ENCODE peak calls at places on chromosomes 4 and X, in eight cellular contexts. One of them, this sample, is unnamed.

GRCh38 chrX:16665089-16665488 is 15.1 kb downstream of the S100G start:
- DNase-seq in NCI-H1092 treated with DMSO at 0.1 percent for 48 hours: no peak
- DNase-seq in mesothelial cell of epicardium: no peak
- DNase-seq in kidney epithelial cell: no peak
- DNase-seq in aorta: no peak
- DNase-seq in stimulated activated CD4-positive, alpha-beta T cell treated with anti-CD3 and anti-CD28 coated beads, Interleukin-2, amount 100 ng/mL, for 24 hours: no peak
- DNase-seq in cardiac septum: no peak
- DNase-seq in DMS153: no peak
- DNase-seq in this sample: no peak

GRCh38 chrX:10008483-10009056 is 41.4 kb downstream of the CLDN34 start:
- DNase-seq in stimulated activated CD4-positive, alpha-beta T cell treated with anti-CD3 and anti-CD28 coated beads, Interleukin-2, amount 100 ng/mL, for 24 hours: no peak
- DNase-seq in kidney epithelial cell: no peak
- DNase-seq in aorta: no peak
- DNase-seq in NCI-H1092 treated with DMSO at 0.1 percent for 48 hours: no peak
- DNase-seq in DMS153: no peak
- DNase-seq in mesothelial cell of epicardium: no peak
- DNase-seq in cardiac septum: no peak
- DNase-seq in this sample: no peak

GRCh38 chr4:186266699-186267467 is 894 bp downstream of the F11 start:
- DNase-seq in DMS153: no peak
- DNase-seq in stimulated activated CD4-positive, alpha-beta T cell treated with anti-CD3 and anti-CD28 coated beads, Interleukin-2, amount 100 ng/mL, for 24 hours: no peak
- DNase-seq in aorta: no peak
- DNase-seq in cardiac septum: no peak
- DNase-seq in mesothelial cell of epicardium: peak
- DNase-seq in NCI-H1092 treated with DMSO at 0.1 percent for 48 hours: no peak
- DNase-seq in kidney epithelial cell: no peak
- DNase-seq in this sample: no peak

GRCh38 chrX:9326369-9326768 is 138.5 kb upstream of the TBL1X start:
- DNase-seq in DMS153: no peak
- DNase-seq in mesothelial cell of epicardium: no peak
- DNase-seq in cardiac septum: no peak
- DNase-seq in stimulated activated CD4-positive, alpha-beta T cell treated with anti-CD3 and anti-CD28 coated beads, Interleukin-2, amount 100 ng/mL, for 24 hours: no peak
- DNase-seq in kidney epithelial cell: no peak
- DNase-seq in aorta: no peak
- DNase-seq in NCI-H1092 treated with DMSO at 0.1 percent for 48 hours: no peak
- DNase-seq in this sample: no peak

GRCh38 chr4:67886281-67886680 is 2.5 kb upstream of the TMPRSS11D start:
- DNase-seq in mesothelial cell of epicardium: no peak
- DNase-seq in aorta: no peak
- DNase-seq in NCI-H1092 treated with DMSO at 0.1 percent for 48 hours: no peak
- DNase-seq in DMS153: no peak
- DNase-seq in stimulated activated CD4-positive, alpha-beta T cell treated with anti-CD3 and anti-CD28 coated beads, Interleukin-2, amount 100 ng/mL, for 24 hours: no peak
- DNase-seq in kidney epithelial cell: no peak
- DNase-seq in cardiac septum: no peak
- DNase-seq in this sample: no peak

GRCh38 chr4:174865418-174865985 is 36.5 kb upstream of the GLRA3 start:
- DNase-seq in stimulated activated CD4-positive, alpha-beta T cell treated with anti-CD3 and anti-CD28 coated beads, Interleukin-2, amount 100 ng/mL, for 24 hours: no peak
- DNase-seq in NCI-H1092 treated with DMSO at 0.1 percent for 48 hours: no peak
- DNase-seq in aorta: no peak
- DNase-seq in cardiac septum: no peak
- DNase-seq in mesothelial cell of epicardium: no peak
- DNase-seq in kidney epithelial cell: no peak
- DNase-seq in DMS153: no peak
- DNase-seq in this sample: no peak

GRCh38 chr4:137961051-137961438 is 281.1 kb downstream of the SLC7A11 start:
- DNase-seq in mesothelial cell of epicardium: no peak
- DNase-seq in stimulated activated CD4-positive, alpha-beta T cell treated with anti-CD3 and anti-CD28 coated beads, Interleukin-2, amount 100 ng/mL, for 24 hours: no peak
- DNase-seq in cardiac septum: no peak
- DNase-seq in aorta: no peak
- DNase-seq in kidney epithelial cell: no peak
- DNase-seq in DMS153: no peak
- DNase-seq in NCI-H1092 treated with DMSO at 0.1 percent for 48 hours: no peak
- DNase-seq in this sample: no peak

GRCh38 chr4:85939595-85939994 is 420.3 kb downstream of the MAPK10 start:
- DNase-seq in stimulated activated CD4-positive, alpha-beta T cell treated with anti-CD3 and anti-CD28 coated beads, Interleukin-2, amount 100 ng/mL, for 24 hours: no peak
- DNase-seq in mesothelial cell of epicardium: no peak
- DNase-seq in cardiac septum: no peak
- DNase-seq in kidney epithelial cell: no peak
- DNase-seq in aorta: no peak
- DNase-seq in DMS153: no peak
- DNase-seq in NCI-H1092 treated with DMSO at 0.1 percent for 48 hours: no peak
- DNase-seq in this sample: no peak

GRCh38 chrX:47283015-47283771 is 50.4 kb downstream of the USP11 start:
- DNase-seq in stimulated activated CD4-positive, alpha-beta T cell treated with anti-CD3 and anti-CD28 coated beads, Interleukin-2, amount 100 ng/mL, for 24 hours: no peak
- DNase-seq in DMS153: peak
- DNase-seq in NCI-H1092 treated with DMSO at 0.1 percent for 48 hours: peak
- DNase-seq in kidney epithelial cell: no peak
- DNase-seq in cardiac septum: no peak
- DNase-seq in aorta: no peak
- DNase-seq in mesothelial cell of epicardium: peak
- DNase-seq in this sample: peak

GRCh38 chrX:105610401-105610800 is 211.9 kb upstream of the NRK start:
- DNase-seq in DMS153: no peak
- DNase-seq in NCI-H1092 treated with DMSO at 0.1 percent for 48 hours: no peak
- DNase-seq in cardiac septum: no peak
- DNase-seq in stimulated activated CD4-positive, alpha-beta T cell treated with anti-CD3 and anti-CD28 coated beads, Interleukin-2, amount 100 ng/mL, for 24 hours: no peak
- DNase-seq in mesothelial cell of epicardium: no peak
- DNase-seq in kidney epithelial cell: no peak
- DNase-seq in aorta: no peak
- DNase-seq in this sample: no peak

GRCh38 chr4:147491076-147491475 is 10.2 kb downstream of the EDNRA start:
- DNase-seq in mesothelial cell of epicardium: no peak
- DNase-seq in cardiac septum: no peak
- DNase-seq in kidney epithelial cell: no peak
- DNase-seq in DMS153: no peak
- DNase-seq in stimulated activated CD4-positive, alpha-beta T cell treated with anti-CD3 and anti-CD28 coated beads, Interleukin-2, amount 100 ng/mL, for 24 hours: no peak
- DNase-seq in NCI-H1092 treated with DMSO at 0.1 percent for 48 hours: no peak
- DNase-seq in aorta: no peak
- DNase-seq in this sample: no peak

GRCh38 chr4:164239433-164239832 is 514.5 kb upstream of the SMIM31 start:
- DNase-seq in cardiac septum: no peak
- DNase-seq in stimulated activated CD4-positive, alpha-beta T cell treated with anti-CD3 and anti-CD28 coated beads, Interleukin-2, amount 100 ng/mL, for 24 hours: no peak
- DNase-seq in kidney epithelial cell: no peak
- DNase-seq in mesothelial cell of epicardium: no peak
- DNase-seq in NCI-H1092 treated with DMSO at 0.1 percent for 48 hours: no peak
- DNase-seq in aorta: no peak
- DNase-seq in DMS153: no peak
- DNase-seq in this sample: no peak

GRCh38 chrX:141969706-141970105 is 66.0 kb downstream of the MAGEC1 start:
- DNase-seq in DMS153: no peak
- DNase-seq in kidney epithelial cell: no peak
- DNase-seq in NCI-H1092 treated with DMSO at 0.1 percent for 48 hours: no peak
- DNase-seq in aorta: no peak
- DNase-seq in cardiac septum: no peak
- DNase-seq in mesothelial cell of epicardium: no peak
- DNase-seq in stimulated activated CD4-positive, alpha-beta T cell treated with anti-CD3 and anti-CD28 coated beads, Interleukin-2, amount 100 ng/mL, for 24 hours: no peak
- DNase-seq in this sample: no peak

GRCh38 chrX:24877854-24878650 is 137.7 kb downstream of the ARX start:
- DNase-seq in kidney epithelial cell: no peak
- DNase-seq in mesothelial cell of epicardium: no peak
- DNase-seq in stimulated activated CD4-positive, alpha-beta T cell treated with anti-CD3 and anti-CD28 coated beads, Interleukin-2, amount 100 ng/mL, for 24 hours: no peak
- DNase-seq in aorta: no peak
- DNase-seq in cardiac septum: no peak
- DNase-seq in DMS153: peak
- DNase-seq in NCI-H1092 treated with DMSO at 0.1 percent for 48 hours: no peak
- DNase-seq in this sample: no peak

GRCh38 chr4:163558539-163559044 is 64.1 kb downstream of the TMA16 start:
- DNase-seq in mesothelial cell of epicardium: no peak
- DNase-seq in NCI-H1092 treated with DMSO at 0.1 percent for 48 hours: no peak
- DNase-seq in cardiac septum: no peak
- DNase-seq in kidney epithelial cell: no peak
- DNase-seq in aorta: no peak
- DNase-seq in stimulated activated CD4-positive, alpha-beta T cell treated with anti-CD3 and anti-CD28 coated beads, Interleukin-2, amount 100 ng/mL, for 24 hours: no peak
- DNase-seq in DMS153: no peak
- DNase-seq in this sample: no peak

GRCh38 chr4:138938371-138938699 is 77.2 kb upstream of the NOCT start:
- DNase-seq in NCI-H1092 treated with DMSO at 0.1 percent for 48 hours: peak
- DNase-seq in cardiac septum: no peak
- DNase-seq in DMS153: peak
- DNase-seq in stimulated activated CD4-positive, alpha-beta T cell treated with anti-CD3 and anti-CD28 coated beads, Interleukin-2, amount 100 ng/mL, for 24 hours: no peak
- DNase-seq in kidney epithelial cell: no peak
- DNase-seq in mesothelial cell of epicardium: no peak
- DNase-seq in aorta: no peak
- DNase-seq in this sample: peak

GRCh38 chrX:13669246-13669689 is 16.3 kb downstream of the TCEANC start:
- DNase-seq in stimulated activated CD4-positive, alpha-beta T cell treated with anti-CD3 and anti-CD28 coated beads, Interleukin-2, amount 100 ng/mL, for 24 hours: peak
- DNase-seq in cardiac septum: no peak
- DNase-seq in aorta: no peak
- DNase-seq in kidney epithelial cell: peak
- DNase-seq in DMS153: peak
- DNase-seq in mesothelial cell of epicardium: peak
- DNase-seq in NCI-H1092 treated with DMSO at 0.1 percent for 48 hours: no peak
- DNase-seq in this sample: peak

GRCh38 chrX:48737940-48738339 is 23.6 kb upstream of the GLOD5 start:
- DNase-seq in NCI-H1092 treated with DMSO at 0.1 percent for 48 hours: peak
- DNase-seq in DMS153: no peak
- DNase-seq in cardiac septum: no peak
- DNase-seq in stimulated activated CD4-positive, alpha-beta T cell treated with anti-CD3 and anti-CD28 coated beads, Interleukin-2, amount 100 ng/mL, for 24 hours: no peak
- DNase-seq in aorta: no peak
- DNase-seq in mesothelial cell of epicardium: no peak
- DNase-seq in kidney epithelial cell: no peak
- DNase-seq in this sample: no peak

This sample was measured in NCI-H1105 treated with DMSO at 0.1 percent for 48 hours.